ENCODE peak calls at places on chromosomes 11 and 22, in nine cellular contexts. One of them, this sample, is unnamed.

GRCh38 chr11:129853508-129854228 is 38.0 kb downstream of the TMEM45B start:
- DNase-seq in PC-3: peak; percentile 99
- DNase-seq in CD8-positive, alpha-beta memory T cell: peak; percentile 17
- DNase-seq in stomach: peak; percentile 89
- DNase-seq in GM23248: peak; percentile 9
- DNase-seq in ovary: peak; percentile 67
- DNase-seq in keratinocyte: peak; percentile 64
- DNase-seq in fibroblast of lung: peak; percentile 8
- DNase-seq in heart right ventricle: peak; percentile 22
- DNase-seq in this sample: peak; percentile 23

GRCh38 chr22:44839721-44840120 is 87.3 kb downstream of the ARHGAP8 start:
- DNase-seq in keratinocyte: no peak
- DNase-seq in stomach: no peak
- DNase-seq in PC-3: no peak
- DNase-seq in GM23248: no peak
- DNase-seq in heart right ventricle: no peak
- DNase-seq in CD8-positive, alpha-beta memory T cell: no peak
- DNase-seq in fibroblast of lung: no peak
- DNase-seq in ovary: no peak
- DNase-seq in this sample: no peak

GRCh38 chr22:35437038-35437437 is 37.1 kb downstream of the MCM5 start:
- DNase-seq in GM23248: peak; percentile 16
- DNase-seq in ovary: no peak
- DNase-seq in CD8-positive, alpha-beta memory T cell: no peak
- DNase-seq in PC-3: peak; percentile 32
- DNase-seq in heart right ventricle: no peak
- DNase-seq in keratinocyte: no peak
- DNase-seq in stomach: no peak
- DNase-seq in fibroblast of lung: no peak
- DNase-seq in this sample: peak; percentile 55

GRCh38 chr22:27982106-27982505 is 63.0 kb upstream of the PITPNB start:
- DNase-seq in CD8-positive, alpha-beta memory T cell: no peak
- DNase-seq in GM23248: no peak
- DNase-seq in PC-3: no peak
- DNase-seq in keratinocyte: no peak
- DNase-seq in stomach: peak; percentile 15
- DNase-seq in heart right ventricle: no peak
- DNase-seq in ovary: no peak
- DNase-seq in fibroblast of lung: no peak
- DNase-seq in this sample: no peak

GRCh38 chr11:102276302-102277182 is 40.7 kb upstream of the BIRC3 start:
- DNase-seq in keratinocyte: no peak
- DNase-seq in fibroblast of lung: peak; percentile 52
- DNase-seq in GM23248: peak; percentile 54
- DNase-seq in CD8-positive, alpha-beta memory T cell: no peak
- DNase-seq in heart right ventricle: no peak
- DNase-seq in PC-3: no peak
- DNase-seq in stomach: no peak
- DNase-seq in ovary: no peak
- DNase-seq in this sample: no peak

GRCh38 chr11:97087419-97087818 is 697.6 kb downstream of the JRKL start:
- DNase-seq in ovary: no peak
- DNase-seq in GM23248: no peak
- DNase-seq in fibroblast of lung: no peak
- DNase-seq in CD8-positive, alpha-beta memory T cell: no peak
- DNase-seq in keratinocyte: no peak
- DNase-seq in stomach: no peak
- DNase-seq in heart right ventricle: no peak
- DNase-seq in PC-3: no peak
- DNase-seq in this sample: no peak

GRCh38 chr11:45852712-45853101 is 5.4 kb downstream of the CRY2 start:
- DNase-seq in keratinocyte: no peak
- DNase-seq in CD8-positive, alpha-beta memory T cell: no peak
- DNase-seq in stomach: no peak
- DNase-seq in heart right ventricle: peak; percentile 53
- DNase-seq in ovary: no peak
- DNase-seq in fibroblast of lung: no peak
- DNase-seq in GM23248: peak; percentile 31
- DNase-seq in PC-3: no peak
- DNase-seq in this sample: no peak

GRCh38 chr11:68978931-68979591 is 1.7 kb downstream of the MRGPRD start:
- DNase-seq in CD8-positive, alpha-beta memory T cell: no peak
- DNase-seq in ovary: no peak
- DNase-seq in GM23248: no peak
- DNase-seq in fibroblast of lung: no peak
- DNase-seq in keratinocyte: no peak
- DNase-seq in PC-3: no peak
- DNase-seq in stomach: no peak
- DNase-seq in heart right ventricle: no peak
- DNase-seq in this sample: no peak

GRCh38 chr22:39207141-39208012 is 37.4 kb downstream of the PDGFB start:
- DNase-seq in CD8-positive, alpha-beta memory T cell: no peak
- DNase-seq in heart right ventricle: no peak
- DNase-seq in PC-3: peak; percentile 31
- DNase-seq in stomach: peak; percentile 48
- DNase-seq in fibroblast of lung: peak; percentile 62
- DNase-seq in ovary: no peak
- DNase-seq in keratinocyte: no peak
- DNase-seq in GM23248: no peak
- DNase-seq in this sample: no peak

GRCh38 chr11:12900496-12900895 is 108.6 kb upstream of the RASSF10 start:
- DNase-seq in keratinocyte: peak; percentile 92
- DNase-seq in CD8-positive, alpha-beta memory T cell: no peak
- DNase-seq in ovary: no peak
- DNase-seq in fibroblast of lung: peak; percentile 98
- DNase-seq in PC-3: peak; percentile 89
- DNase-seq in GM23248: peak; percentile 92
- DNase-seq in heart right ventricle: no peak
- DNase-seq in stomach: no peak
- DNase-seq in this sample: no peak

GRCh38 chr11:36009469-36009868 is 65.6 kb downstream of the LDLRAD3 start:
- DNase-seq in stomach: no peak
- DNase-seq in CD8-positive, alpha-beta memory T cell: no peak
- DNase-seq in heart right ventricle: no peak
- DNase-seq in ovary: no peak
- DNase-seq in GM23248: peak; percentile 67
- DNase-seq in PC-3: peak; percentile 69
- DNase-seq in keratinocyte: no peak
- DNase-seq in fibroblast of lung: peak; percentile 84
- DNase-seq in this sample: no peak

GRCh38 chr11:124174001-124174400 is 9.1 kb upstream of the OR10D3 start:
- DNase-seq in CD8-positive, alpha-beta memory T cell: no peak
- DNase-seq in keratinocyte: no peak
- DNase-seq in fibroblast of lung: peak; percentile 76
- DNase-seq in ovary: no peak
- DNase-seq in GM23248: peak; percentile 77
- DNase-seq in PC-3: peak; percentile 78
- DNase-seq in stomach: no peak
- DNase-seq in heart right ventricle: no peak
- DNase-seq in this sample: peak; percentile 53

GRCh38 chr11:85685820-85686459 is at the start of gene CCDC89:
- DNase-seq in stomach: peak; percentile 30
- DNase-seq in ovary: peak; percentile 85
- DNase-seq in fibroblast of lung: peak; percentile 99
- DNase-seq in GM23248: peak; percentile 98
- DNase-seq in PC-3: peak; percentile 15
- DNase-seq in CD8-positive, alpha-beta memory T cell: no peak
- DNase-seq in keratinocyte: peak; percentile 32
- DNase-seq in heart right ventricle: peak; percentile 78
- DNase-seq in this sample: peak; percentile 8

GRCh38 chr11:132780051-132780450 is 752.2 kb downstream of the OPCML start:
- DNase-seq in CD8-positive, alpha-beta memory T cell: no peak
- DNase-seq in heart right ventricle: no peak
- DNase-seq in ovary: no peak
- DNase-seq in GM23248: no peak
- DNase-seq in PC-3: no peak
- DNase-seq in fibroblast of lung: no peak
- DNase-seq in keratinocyte: no peak
- DNase-seq in stomach: no peak
- DNase-seq in this sample: no peak

GRCh38 chr22:36562261-36562835 is 33.4 kb upstream of the EIF3D start:
- DNase-seq in CD8-positive, alpha-beta memory T cell: no peak
- DNase-seq in stomach: peak; percentile 38
- DNase-seq in ovary: no peak
- DNase-seq in GM23248: peak; percentile 81
- DNase-seq in keratinocyte: no peak
- DNase-seq in fibroblast of lung: peak; percentile 48
- DNase-seq in heart right ventricle: no peak
- DNase-seq in PC-3: peak; percentile 59
- DNase-seq in this sample: peak; percentile 55

GRCh38 chr11:107123022-107123421 is 104.7 kb upstream of the GUCY1A2 start:
- DNase-seq in PC-3: peak; percentile 33
- DNase-seq in GM23248: peak; percentile 3
- DNase-seq in ovary: no peak
- DNase-seq in CD8-positive, alpha-beta memory T cell: no peak
- DNase-seq in keratinocyte: no peak
- DNase-seq in heart right ventricle: no peak
- DNase-seq in fibroblast of lung: no peak
- DNase-seq in stomach: no peak
- DNase-seq in this sample: no peak
- H3K36me3 ChIP-seq in PC-3: no peaks in the 10 kb centered on the region
- H3K36me3 ChIP-seq in GM23248: no peaks in the 10 kb centered on the region
- H3K36me3 ChIP-seq in ovary: no peaks in the 10 kb centered on the region
- H3K36me3 ChIP-seq in CD8-positive, alpha-beta memory T cell: no peaks in the 10 kb centered on the region
- H3K36me3 ChIP-seq in keratinocyte: no peaks in the 10 kb centered on the region
- H3K36me3 ChIP-seq in heart right ventricle: no peaks in the 10 kb centered on the region
- H3K36me3 ChIP-seq in fibroblast of lung: no peaks in the 10 kb centered on the region
- H3K36me3 ChIP-seq in stomach: no peaks in the 10 kb centered on the region
- H3K36me3 ChIP-seq in this sample: no peaks in the 10 kb centered on the region

GRCh38 chr11:72138821-72139390 is 3.4 kb downstream of the FOLR3 start:
- DNase-seq in heart right ventricle: no peak
- DNase-seq in ovary: no peak
- DNase-seq in stomach: no peak
- DNase-seq in CD8-positive, alpha-beta memory T cell: no peak
- DNase-seq in fibroblast of lung: no peak
- DNase-seq in PC-3: no peak
- DNase-seq in keratinocyte: no peak
- DNase-seq in GM23248: no peak
- DNase-seq in this sample: no peak
- H3K36me3 ChIP-seq in heart right ventricle: no peaks in the 10 kb centered on the region
- H3K36me3 ChIP-seq in ovary: no peaks in the 10 kb centered on the region
- H3K36me3 ChIP-seq in stomach: no peaks in the 10 kb centered on the region
- H3K36me3 ChIP-seq in CD8-positive, alpha-beta memory T cell: no peaks in the 10 kb centered on the region
- H3K36me3 ChIP-seq in fibroblast of lung: no peaks in the 10 kb centered on the region
- H3K36me3 ChIP-seq in PC-3: no peaks in the 10 kb centered on the region
- H3K36me3 ChIP-seq in keratinocyte: peaks cover 6% of the 10 kb centered on the region
- H3K36me3 ChIP-seq in GM23248: no peaks in the 10 kb centered on the region
- H3K36me3 ChIP-seq in this sample: peaks cover 10% of the 10 kb centered on the region

DNA sequence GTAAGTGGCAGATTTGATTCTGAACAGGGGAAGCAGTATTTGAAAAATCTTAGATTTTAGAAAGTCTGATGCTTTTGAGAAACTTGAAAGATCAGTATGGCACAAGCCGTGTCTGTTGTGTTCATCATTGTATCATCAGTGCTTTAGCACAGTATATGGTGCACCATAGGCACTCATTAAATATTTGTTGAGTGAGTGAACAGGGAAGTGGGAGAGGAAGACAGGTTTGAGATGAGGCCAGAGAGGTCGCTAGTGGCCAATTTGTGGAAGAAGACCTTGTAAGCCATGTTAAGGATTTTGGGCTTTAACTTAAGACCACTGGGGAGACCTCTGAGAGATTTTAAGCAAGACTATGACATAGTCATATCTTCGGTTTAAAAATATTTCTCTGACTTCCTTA is 12.9 kb downstream of the CHEK1 start:
- DNase-seq in fibroblast of lung: no peak
- DNase-seq in stomach: no peak
- DNase-seq in ovary: no peak
- DNase-seq in heart right ventricle: no peak
- DNase-seq in GM23248: no peak
- DNase-seq in CD8-positive, alpha-beta memory T cell: no peak
- DNase-seq in keratinocyte: no peak
- DNase-seq in PC-3: peak; percentile 23
- DNase-seq in this sample: no peak
- H3K36me3 ChIP-seq in fibroblast of lung: no peaks in the 10 kb centered on the region
- H3K36me3 ChIP-seq in stomach: peaks cover 20% of the 10 kb centered on the region
- H3K36me3 ChIP-seq in ovary: no peaks in the 10 kb centered on the region
- H3K36me3 ChIP-seq in heart right ventricle: no peaks in the 10 kb centered on the region
- H3K36me3 ChIP-seq in GM23248: peaks cover 17% of the 10 kb centered on the region
- H3K36me3 ChIP-seq in CD8-positive, alpha-beta memory T cell: no peaks in the 10 kb centered on the region
- H3K36me3 ChIP-seq in keratinocyte: peaks cover 16% of the 10 kb centered on the region
- H3K36me3 ChIP-seq in PC-3: peaks cover 54% of the 10 kb centered on the region
- H3K36me3 ChIP-seq in this sample: peaks cover 70% of the 10 kb centered on the region

GRCh38 chr11:70415176-70415575 is 16.8 kb downstream of the CTTN start:
- DNase-seq in stomach: no peak
- DNase-seq in GM23248: peak; percentile 96
- DNase-seq in ovary: no peak
- DNase-seq in fibroblast of lung: peak; percentile 94
- DNase-seq in CD8-positive, alpha-beta memory T cell: no peak
- DNase-seq in PC-3: peak; percentile 15
- DNase-seq in keratinocyte: no peak
- DNase-seq in heart right ventricle: no peak
- DNase-seq in this sample: no peak

GRCh38 chr11:70416881-70417280 is 18.6 kb downstream of the CTTN start:
- DNase-seq in ovary: no peak
- DNase-seq in stomach: no peak
- DNase-seq in fibroblast of lung: no peak
- DNase-seq in CD8-positive, alpha-beta memory T cell: no peak
- DNase-seq in GM23248: no peak
- DNase-seq in heart right ventricle: no peak
- DNase-seq in PC-3: no peak
- DNase-seq in keratinocyte: no peak
- DNase-seq in this sample: no peak

GRCh38 chr11:70418130-70418529 is 19.8 kb downstream of the CTTN start:
- DNase-seq in PC-3: no peak
- DNase-seq in CD8-positive, alpha-beta memory T cell: no peak
- DNase-seq in ovary: no peak
- DNase-seq in GM23248: no peak
- DNase-seq in stomach: no peak
- DNase-seq in keratinocyte: no peak
- DNase-seq in heart right ventricle: no peak
- DNase-seq in fibroblast of lung: no peak
- DNase-seq in this sample: no peak

GRCh38 chr11:70414341-70415100 is 16.2 kb downstream of the CTTN start:
- DNase-seq in PC-3: no peak
- DNase-seq in fibroblast of lung: no peak
- DNase-seq in keratinocyte: no peak
- DNase-seq in ovary: no peak
- DNase-seq in stomach: no peak
- DNase-seq in CD8-positive, alpha-beta memory T cell: no peak
- DNase-seq in GM23248: no peak
- DNase-seq in heart right ventricle: no peak
- DNase-seq in this sample: no peak

DNA sequence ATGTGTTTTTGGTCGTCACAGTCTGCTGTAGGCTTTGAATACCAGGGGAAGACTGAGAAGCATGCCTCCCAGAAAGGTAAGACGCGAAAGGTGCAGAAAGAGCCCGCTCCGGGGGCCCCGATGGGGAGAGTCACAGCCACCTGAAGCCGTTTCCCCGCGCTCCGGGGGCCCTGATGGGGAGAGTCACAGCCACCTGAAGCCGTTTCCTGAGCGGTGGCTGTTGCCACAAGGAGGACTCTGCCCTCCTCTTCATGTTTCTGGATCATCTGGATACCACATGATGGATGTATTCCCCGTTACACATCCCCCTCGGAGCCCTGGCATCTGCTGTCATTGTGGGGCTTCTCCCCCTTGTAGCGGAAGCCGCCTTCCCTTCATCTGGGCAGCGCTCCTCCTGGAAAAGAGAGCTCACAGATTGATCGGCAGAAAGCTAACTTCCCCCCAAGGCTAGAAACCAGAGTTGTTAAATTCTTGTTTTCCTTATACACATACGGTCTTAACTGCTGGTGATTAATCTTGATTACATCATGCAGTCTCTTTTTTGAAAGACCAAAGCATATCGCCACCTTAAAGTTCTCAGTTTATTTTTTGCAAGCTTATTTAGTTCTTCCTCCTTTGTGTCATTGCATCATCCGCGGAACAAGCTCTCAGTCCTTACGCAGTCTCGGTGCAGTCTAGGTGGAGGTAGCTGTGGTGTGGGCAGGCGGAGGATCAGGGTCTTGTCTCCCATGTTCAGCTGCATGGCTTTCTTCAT is 17.5 kb downstream of the CTTN start:
- DNase-seq in PC-3: no peak
- DNase-seq in ovary: no peak
- DNase-seq in GM23248: peak; percentile 43
- DNase-seq in fibroblast of lung: peak; percentile 25
- DNase-seq in keratinocyte: no peak
- DNase-seq in stomach: no peak
- DNase-seq in CD8-positive, alpha-beta memory T cell: no peak
- DNase-seq in heart right ventricle: no peak
- DNase-seq in this sample: no peak
- H3K36me3 ChIP-seq in PC-3: peaks cover 81% of the 10 kb centered on the region
- H3K36me3 ChIP-seq in ovary: no peaks in the 10 kb centered on the region
- H3K36me3 ChIP-seq in GM23248: peaks cover 74% of the 10 kb centered on the region
- H3K36me3 ChIP-seq in fibroblast of lung: peaks cover 51% of the 10 kb centered on the region
- H3K36me3 ChIP-seq in keratinocyte: peaks cover 68% of the 10 kb centered on the region
- H3K36me3 ChIP-seq in stomach: peaks cover 100% of the 10 kb centered on the region
- H3K36me3 ChIP-seq in CD8-positive, alpha-beta memory T cell: no peaks in the 10 kb centered on the region
- H3K36me3 ChIP-seq in heart right ventricle: peaks cover 100% of the 10 kb centered on the region
- H3K36me3 ChIP-seq in this sample: peaks cover 79% of the 10 kb centered on the region

This sample was measured in MG63.